ENCODE peak calls at places on chromosomes 6 and 20, in ten cellular contexts. One of them, this sample, is unnamed.
A peak's percentile ranks its signal among the peaks of the same experiment; 100 is the strongest.

GRCh38 chr6:116783852-116784251 is 18.3 kb upstream of the FAM162B start:
- DNase-seq in CD4-positive, CD25-positive, alpha-beta regulatory T cell: no peak
- DNase-seq in HCT116: no peak
- DNase-seq in naive thymus-derived CD4-positive, alpha-beta T cell: no peak
- DNase-seq in fibroblast of lung: peak; percentile 35
- DNase-seq in psoas muscle: no peak
- DNase-seq in tibial nerve: no peak
- DNase-seq in tibial artery: no peak
- DNase-seq in left lung: no peak
- DNase-seq in A549: no peak
- DNase-seq in this sample: no peak

GRCh38 chr6:169577974-169578373 is 123.9 kb downstream of the WDR27 start:
- DNase-seq in CD4-positive, CD25-positive, alpha-beta regulatory T cell: no peak
- DNase-seq in HCT116: no peak
- DNase-seq in naive thymus-derived CD4-positive, alpha-beta T cell: no peak
- DNase-seq in fibroblast of lung: no peak
- DNase-seq in psoas muscle: no peak
- DNase-seq in tibial nerve: no peak
- DNase-seq in tibial artery: no peak
- DNase-seq in left lung: no peak
- DNase-seq in A549: no peak
- DNase-seq in this sample: no peak

GRCh38 chr6:26296857-26297648 is 67.9 kb upstream of the BTN3A2 start:
- DNase-seq in CD4-positive, CD25-positive, alpha-beta regulatory T cell: no peak
- DNase-seq in HCT116: no peak
- DNase-seq in naive thymus-derived CD4-positive, alpha-beta T cell: no peak
- DNase-seq in fibroblast of lung: peak; percentile 39
- DNase-seq in psoas muscle: no peak
- DNase-seq in tibial nerve: no peak
- DNase-seq in tibial artery: no peak
- DNase-seq in left lung: no peak
- DNase-seq in A549: no peak
- DNase-seq in this sample: no peak

GRCh38 chr6:40845588-40845987 is 193.4 kb downstream of the UNC5CL start:
- DNase-seq in CD4-positive, CD25-positive, alpha-beta regulatory T cell: no peak
- DNase-seq in HCT116: peak; percentile 31
- DNase-seq in naive thymus-derived CD4-positive, alpha-beta T cell: no peak
- DNase-seq in fibroblast of lung: peak; percentile 42
- DNase-seq in psoas muscle: no peak
- DNase-seq in tibial nerve: no peak
- DNase-seq in tibial artery: no peak
- DNase-seq in left lung: no peak
- DNase-seq in A549: peak; percentile 52
- DNase-seq in this sample: no peak

GRCh38 chr20:40895182-40895581 is 133.4 kb upstream of the TOP1 start:
- DNase-seq in CD4-positive, CD25-positive, alpha-beta regulatory T cell: no peak
- DNase-seq in HCT116: no peak
- DNase-seq in naive thymus-derived CD4-positive, alpha-beta T cell: no peak
- DNase-seq in fibroblast of lung: no peak
- DNase-seq in psoas muscle: no peak
- DNase-seq in tibial nerve: no peak
- DNase-seq in tibial artery: no peak
- DNase-seq in left lung: no peak
- DNase-seq in A549: no peak
- DNase-seq in this sample: no peak

GRCh38 chr6:37141291-37142046 is 28.5 kb upstream of the PIM1 start:
- DNase-seq in CD4-positive, CD25-positive, alpha-beta regulatory T cell: no peak
- DNase-seq in HCT116: no peak
- DNase-seq in naive thymus-derived CD4-positive, alpha-beta T cell: no peak
- DNase-seq in fibroblast of lung: peak; percentile 83
- DNase-seq in psoas muscle: no peak
- DNase-seq in tibial nerve: no peak
- DNase-seq in tibial artery: no peak
- DNase-seq in left lung: peak; percentile 19
- DNase-seq in A549: no peak
- DNase-seq in this sample: no peak

GRCh38 chr6:8391934-8392333 is 43.4 kb downstream of the SLC35B3 start:
- DNase-seq in CD4-positive, CD25-positive, alpha-beta regulatory T cell: no peak
- DNase-seq in HCT116: no peak
- DNase-seq in naive thymus-derived CD4-positive, alpha-beta T cell: no peak
- DNase-seq in fibroblast of lung: no peak
- DNase-seq in psoas muscle: no peak
- DNase-seq in tibial nerve: no peak
- DNase-seq in tibial artery: no peak
- DNase-seq in left lung: no peak
- DNase-seq in A549: no peak
- DNase-seq in this sample: no peak

GRCh38 chr6:16623733-16624132 is 137.5 kb downstream of the ATXN1 start:
- DNase-seq in CD4-positive, CD25-positive, alpha-beta regulatory T cell: no peak
- DNase-seq in HCT116: no peak
- DNase-seq in naive thymus-derived CD4-positive, alpha-beta T cell: no peak
- DNase-seq in fibroblast of lung: no peak
- DNase-seq in psoas muscle: no peak
- DNase-seq in tibial nerve: no peak
- DNase-seq in tibial artery: no peak
- DNase-seq in left lung: no peak
- DNase-seq in A549: no peak
- DNase-seq in this sample: no peak

GRCh38 chr6:141744971-141745370 is 387.8 kb upstream of the GJE1 start:
- DNase-seq in CD4-positive, CD25-positive, alpha-beta regulatory T cell: no peak
- DNase-seq in HCT116: no peak
- DNase-seq in naive thymus-derived CD4-positive, alpha-beta T cell: no peak
- DNase-seq in fibroblast of lung: peak; percentile 19
- DNase-seq in psoas muscle: no peak
- DNase-seq in tibial nerve: no peak
- DNase-seq in tibial artery: no peak
- DNase-seq in left lung: no peak
- DNase-seq in A549: no peak
- DNase-seq in this sample: no peak

GRCh38 chr6:119479860-119480655 is 130.5 kb upstream of the MAN1A1 start:
- DNase-seq in CD4-positive, CD25-positive, alpha-beta regulatory T cell: no peak
- DNase-seq in HCT116: no peak
- DNase-seq in naive thymus-derived CD4-positive, alpha-beta T cell: no peak
- DNase-seq in fibroblast of lung: peak; percentile 85
- DNase-seq in psoas muscle: no peak
- DNase-seq in tibial nerve: no peak
- DNase-seq in tibial artery: no peak
- DNase-seq in left lung: no peak
- DNase-seq in A549: no peak
- DNase-seq in this sample: no peak

GRCh38 chr6:130560231-130560630 is 194.4 kb downstream of the TMEM200A start:
- DNase-seq in CD4-positive, CD25-positive, alpha-beta regulatory T cell: no peak
- DNase-seq in HCT116: no peak
- DNase-seq in naive thymus-derived CD4-positive, alpha-beta T cell: no peak
- DNase-seq in fibroblast of lung: no peak
- DNase-seq in psoas muscle: no peak
- DNase-seq in tibial nerve: no peak
- DNase-seq in tibial artery: no peak
- DNase-seq in left lung: no peak
- DNase-seq in A549: no peak
- DNase-seq in this sample: no peak

GRCh38 chr6:145829102-145829501 is 14.5 kb upstream of the FBXO30 start:
- DNase-seq in CD4-positive, CD25-positive, alpha-beta regulatory T cell: no peak
- DNase-seq in HCT116: no peak
- DNase-seq in naive thymus-derived CD4-positive, alpha-beta T cell: no peak
- DNase-seq in fibroblast of lung: no peak
- DNase-seq in psoas muscle: peak; percentile 22
- DNase-seq in tibial nerve: no peak
- DNase-seq in tibial artery: no peak
- DNase-seq in left lung: no peak
- DNase-seq in A549: no peak
- DNase-seq in this sample: no peak

GRCh38 chr20:25273046-25273445 is 25.2 kb downstream of the PYGB start:
- DNase-seq in CD4-positive, CD25-positive, alpha-beta regulatory T cell: no peak
- DNase-seq in HCT116: no peak
- DNase-seq in naive thymus-derived CD4-positive, alpha-beta T cell: no peak
- DNase-seq in fibroblast of lung: no peak
- DNase-seq in psoas muscle: peak; percentile 10
- DNase-seq in tibial nerve: no peak
- DNase-seq in tibial artery: peak; percentile 42
- DNase-seq in left lung: peak; percentile 19
- DNase-seq in A549: no peak
- DNase-seq in this sample: no peak

DNA sequence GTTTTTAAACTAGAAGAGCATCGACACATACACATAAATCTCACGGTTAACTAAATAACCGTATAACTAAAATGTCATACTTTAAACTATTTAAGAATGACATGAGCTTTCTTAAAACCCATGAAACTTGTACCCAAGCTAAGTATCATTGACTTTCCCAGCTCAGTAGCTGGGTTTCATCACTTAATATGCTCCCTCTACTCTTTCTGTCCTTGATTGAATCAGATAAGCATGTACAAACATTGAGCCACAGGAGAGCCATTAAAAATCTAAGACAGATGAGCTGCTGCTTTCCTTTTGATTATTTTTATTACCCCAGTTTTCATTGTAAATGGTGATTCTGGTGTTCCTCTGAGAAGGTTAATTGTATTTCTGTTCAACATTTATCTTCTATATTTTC is 115.8 kb downstream of the FOXO3 start:
- DNase-seq in CD4-positive, CD25-positive, alpha-beta regulatory T cell: no peak
- DNase-seq in HCT116: no peak
- DNase-seq in naive thymus-derived CD4-positive, alpha-beta T cell: no peak
- DNase-seq in fibroblast of lung: no peak
- DNase-seq in psoas muscle: no peak
- DNase-seq in tibial nerve: no peak
- DNase-seq in tibial artery: no peak
- DNase-seq in left lung: no peak
- DNase-seq in A549: no peak
- DNase-seq in this sample: no peak
- H3K4me1 ChIP-seq in CD4-positive, CD25-positive, alpha-beta regulatory T cell: no peaks in the 10 kb centered on the region
- H3K4me1 ChIP-seq in HCT116: peaks cover 43% of the 10 kb centered on the region
- H3K4me1 ChIP-seq in naive thymus-derived CD4-positive, alpha-beta T cell: no peaks in the 10 kb centered on the region
- H3K4me1 ChIP-seq in fibroblast of lung: peaks cover 17% of the 10 kb centered on the region
- H3K4me1 ChIP-seq in psoas muscle: peaks cover 64% of the 10 kb centered on the region
- H3K4me1 ChIP-seq in tibial nerve: peaks cover 4% of the 10 kb centered on the region
- H3K4me1 ChIP-seq in tibial artery: no peaks in the 10 kb centered on the region
- H3K4me1 ChIP-seq in left lung: peaks cover 62% of the 10 kb centered on the region
- H3K4me1 ChIP-seq in A549: peaks cover 19% of the 10 kb centered on the region
- H3K4me1 ChIP-seq in this sample: peaks cover 67% of the 10 kb centered on the region

DNA sequence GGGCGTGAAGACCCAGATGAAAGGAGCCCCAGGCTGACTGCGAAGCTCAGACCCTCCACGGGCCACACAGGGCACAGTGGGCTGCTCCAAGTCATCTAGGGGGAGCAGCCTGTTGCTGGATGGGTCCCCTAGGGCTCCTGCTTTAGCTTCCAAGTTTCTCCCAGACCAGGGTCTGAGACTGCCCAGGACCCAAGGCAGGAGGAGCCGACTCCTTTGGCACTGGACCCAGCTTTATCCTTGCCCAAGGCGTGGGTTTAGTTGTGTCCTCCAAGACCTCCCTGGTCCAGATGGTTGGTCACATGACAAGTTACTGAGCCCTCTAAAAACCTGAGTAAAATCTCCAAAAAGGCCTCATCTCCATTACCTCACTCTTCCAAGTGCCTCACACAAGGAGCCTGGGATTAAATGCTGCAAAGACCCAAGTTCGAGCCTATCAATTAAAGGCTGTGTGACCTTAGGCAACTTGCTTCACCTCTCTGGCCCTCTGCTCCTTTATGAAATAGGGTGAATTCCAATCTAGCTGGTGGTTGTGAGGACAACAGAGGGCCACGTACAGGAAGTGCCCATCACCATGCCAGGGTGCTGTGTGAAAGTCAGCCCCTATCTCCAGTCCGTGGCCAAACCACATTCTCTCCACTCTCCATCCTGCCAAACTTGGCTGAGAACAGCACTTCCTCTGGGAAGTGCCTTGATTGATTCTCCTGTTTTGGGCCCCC is 2.5 kb downstream of the NECAB3 start:
- DNase-seq in CD4-positive, CD25-positive, alpha-beta regulatory T cell: no peak
- DNase-seq in HCT116: no peak
- DNase-seq in naive thymus-derived CD4-positive, alpha-beta T cell: no peak
- DNase-seq in fibroblast of lung: no peak
- DNase-seq in psoas muscle: no peak
- DNase-seq in tibial nerve: no peak
- DNase-seq in tibial artery: no peak
- DNase-seq in left lung: no peak
- DNase-seq in A549: no peak
- DNase-seq in this sample: no peak
- H3K27ac ChIP-seq in CD4-positive, CD25-positive, alpha-beta regulatory T cell: no peak overlapping the region
- H3K27ac ChIP-seq in HCT116: no peak overlapping the region
- H3K27ac ChIP-seq in naive thymus-derived CD4-positive, alpha-beta T cell: no peak overlapping the region
- H3K27ac ChIP-seq in fibroblast of lung: no peak overlapping the region
- H3K27ac ChIP-seq in psoas muscle: peak overlapping the region; percentile 87
- H3K27ac ChIP-seq in tibial nerve: peak overlapping the region; percentile 93
- H3K27ac ChIP-seq in tibial artery: peak overlapping the region; percentile 98
- H3K27ac ChIP-seq in left lung: no peak overlapping the region
- H3K27ac ChIP-seq in A549: no peak overlapping the region
- H3K27ac ChIP-seq in this sample: no peak overlapping the region

DNA sequence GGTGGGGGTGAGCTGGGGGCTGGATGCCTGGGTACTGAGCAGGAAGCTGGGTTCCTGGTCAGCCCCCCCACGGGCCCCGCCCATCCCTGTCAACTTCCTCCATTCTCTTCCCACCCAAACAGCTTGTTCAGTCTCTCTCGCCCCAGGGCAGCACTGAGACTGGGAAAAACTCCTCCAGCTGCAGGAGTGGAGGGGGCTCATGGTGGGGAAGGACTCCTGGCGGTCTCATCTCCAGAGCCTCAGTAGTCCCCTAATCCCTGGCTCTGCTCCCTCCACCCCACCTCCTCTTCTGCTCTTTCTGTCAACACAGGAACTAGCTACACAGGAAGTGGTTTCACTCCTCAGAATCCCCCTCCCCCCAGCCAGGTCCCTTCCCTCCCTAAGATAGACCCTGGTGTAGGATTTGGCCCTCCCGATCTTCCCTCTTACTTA is at the start of gene GPSM3:
- DNase-seq in CD4-positive, CD25-positive, alpha-beta regulatory T cell: peak; percentile 59
- DNase-seq in HCT116: no peak
- DNase-seq in naive thymus-derived CD4-positive, alpha-beta T cell: peak; percentile 69
- DNase-seq in fibroblast of lung: peak; percentile 37
- DNase-seq in psoas muscle: peak; percentile 53
- DNase-seq in tibial nerve: no peak
- DNase-seq in tibial artery: peak; percentile 75
- DNase-seq in left lung: peak; percentile 78
- DNase-seq in A549: no peak
- DNase-seq in this sample: no peak
- H3K4me3 ChIP-seq in CD4-positive, CD25-positive, alpha-beta regulatory T cell: peak within 1 kb of the TSS; percentile 84
- H3K4me3 ChIP-seq in HCT116: no peak within 1 kb of the TSS
- H3K4me3 ChIP-seq in naive thymus-derived CD4-positive, alpha-beta T cell: peak within 1 kb of the TSS; percentile 94
- H3K4me3 ChIP-seq in fibroblast of lung: no peak within 1 kb of the TSS
- H3K4me3 ChIP-seq in psoas muscle: peak within 1 kb of the TSS; percentile 77
- H3K4me3 ChIP-seq in tibial nerve: peak within 1 kb of the TSS; percentile 79
- H3K4me3 ChIP-seq in tibial artery: peak within 1 kb of the TSS; percentile 30
- H3K4me3 ChIP-seq in left lung: peak within 1 kb of the TSS; percentile 78
- H3K4me3 ChIP-seq in A549: no peak within 1 kb of the TSS
- H3K4me3 ChIP-seq in this sample: peak within 1 kb of the TSS; percentile 12

DNA sequence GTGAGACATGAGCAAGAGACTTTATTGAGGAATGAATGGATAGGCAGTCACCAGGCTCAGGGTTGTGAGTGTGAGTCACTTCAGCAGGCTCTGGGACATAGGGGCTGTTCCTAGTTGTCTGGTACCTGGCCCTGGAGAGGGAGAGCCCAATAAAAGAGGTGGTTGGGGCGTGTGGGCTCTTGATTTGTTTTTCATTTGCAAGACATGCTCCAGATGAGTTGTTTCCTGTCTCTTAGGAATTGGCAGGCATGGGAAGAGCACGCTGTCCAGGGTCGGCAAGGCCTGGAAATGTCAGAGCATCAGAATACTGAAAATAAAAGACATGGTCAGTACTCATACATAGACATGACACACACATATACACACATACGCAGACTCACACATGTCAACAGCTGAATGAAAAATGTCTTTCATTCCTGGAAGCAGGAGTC is 166.3 kb upstream of the SULF2 start:
- DNase-seq in CD4-positive, CD25-positive, alpha-beta regulatory T cell: no peak
- DNase-seq in HCT116: no peak
- DNase-seq in naive thymus-derived CD4-positive, alpha-beta T cell: no peak
- DNase-seq in fibroblast of lung: no peak
- DNase-seq in psoas muscle: no peak
- DNase-seq in tibial nerve: no peak
- DNase-seq in tibial artery: no peak
- DNase-seq in left lung: no peak
- DNase-seq in A549: no peak
- DNase-seq in this sample: no peak
- H3K4me1 ChIP-seq in CD4-positive, CD25-positive, alpha-beta regulatory T cell: no peaks in the 10 kb centered on the region
- H3K4me1 ChIP-seq in HCT116: peaks cover 3% of the 10 kb centered on the region
- H3K4me1 ChIP-seq in naive thymus-derived CD4-positive, alpha-beta T cell: no peaks in the 10 kb centered on the region
- H3K4me1 ChIP-seq in fibroblast of lung: no peaks in the 10 kb centered on the region
- H3K4me1 ChIP-seq in psoas muscle: no peaks in the 10 kb centered on the region
- H3K4me1 ChIP-seq in tibial nerve: no peaks in the 10 kb centered on the region
- H3K4me1 ChIP-seq in tibial artery: no peaks in the 10 kb centered on the region
- H3K4me1 ChIP-seq in left lung: no peaks in the 10 kb centered on the region
- H3K4me1 ChIP-seq in A549: peaks cover 3% of the 10 kb centered on the region
- H3K4me1 ChIP-seq in this sample: no peaks in the 10 kb centered on the region